ENCODE peak calls at places on chromosomes 16 and 17, in five cellular contexts. One of them, this sample, is unnamed.

GRCh38 chr16:72848759-72849664 is 198.9 kb downstream of the ZFHX3 start:
- DNase-seq in suprapubic skin: peak
- DNase-seq in ovary: peak
- DNase-seq in transverse colon: peak
- DNase-seq in A549: peak
- DNase-seq in this sample: peak

GRCh38 chr16:2831203-2831602 is 1.1 kb downstream of the ZG16B start:
- DNase-seq in suprapubic skin: peak
- DNase-seq in ovary: no peak
- DNase-seq in transverse colon: no peak
- DNase-seq in A549: no peak
- DNase-seq in this sample: no peak

GRCh38 chr16:15644306-15644961 is 1.5 kb upstream of the MARF1 start:
- DNase-seq in suprapubic skin: no peak
- DNase-seq in ovary: no peak
- DNase-seq in transverse colon: peak
- DNase-seq in A549: no peak
- DNase-seq in this sample: no peak

GRCh38 chr17:28473542-28473941 is at the start of gene SLC13A2:
- DNase-seq in suprapubic skin: no peak
- DNase-seq in ovary: no peak
- DNase-seq in transverse colon: peak
- DNase-seq in A549: no peak
- DNase-seq in this sample: no peak

GRCh38 chr17:61574542-61575351 is 16.3 kb downstream of the NACA2 start:
- DNase-seq in suprapubic skin: no peak
- DNase-seq in ovary: no peak
- DNase-seq in transverse colon: no peak
- DNase-seq in A549: peak
- DNase-seq in this sample: no peak

GRCh38 chr16:1563786-1564185 is 30.3 kb downstream of the TMEM204 start:
- DNase-seq in suprapubic skin: no peak
- DNase-seq in ovary: no peak
- DNase-seq in transverse colon: no peak
- DNase-seq in A549: no peak
- DNase-seq in this sample: no peak

GRCh38 chr17:81192386-81193050 is 26.5 kb upstream of the AATK start:
- DNase-seq in suprapubic skin: no peak
- DNase-seq in ovary: no peak
- DNase-seq in transverse colon: no peak
- DNase-seq in A549: no peak
- DNase-seq in this sample: no peak

GRCh38 chr17:77634710-77635109 is 323.8 kb upstream of the TNRC6C start:
- DNase-seq in suprapubic skin: no peak
- DNase-seq in ovary: no peak
- DNase-seq in transverse colon: peak
- DNase-seq in A549: no peak
- DNase-seq in this sample: no peak

GRCh38 chr17:63140255-63140654 is 174.2 kb downstream of the TANC2 start:
- DNase-seq in suprapubic skin: no peak
- DNase-seq in ovary: no peak
- DNase-seq in transverse colon: peak
- DNase-seq in A549: no peak
- DNase-seq in this sample: no peak

GRCh38 chr16:4052801-4053662 is 63.2 kb downstream of the ADCY9 start:
- DNase-seq in suprapubic skin: peak
- DNase-seq in ovary: no peak
- DNase-seq in transverse colon: peak
- DNase-seq in A549: no peak
- DNase-seq in this sample: no peak

GRCh38 chr17:7830616-7831015 is 3.4 kb upstream of the KDM6B start:
- DNase-seq in suprapubic skin: no peak
- DNase-seq in ovary: no peak
- DNase-seq in transverse colon: no peak
- DNase-seq in A549: no peak
- DNase-seq in this sample: no peak

GRCh38 chr17:58536541-58536940 is 22.1 kb upstream of the MTMR4 start:
- DNase-seq in suprapubic skin: no peak
- DNase-seq in ovary: no peak
- DNase-seq in transverse colon: no peak
- DNase-seq in A549: no peak
- DNase-seq in this sample: no peak

GRCh38 chr16:80527297-80527696 is 13.5 kb upstream of the DYNLRB2 start:
- DNase-seq in suprapubic skin: no peak
- DNase-seq in ovary: no peak
- DNase-seq in transverse colon: peak
- DNase-seq in A549: no peak
- DNase-seq in this sample: peak

GRCh38 chr16:22816475-22816874 is 2.5 kb downstream of the HS3ST2 start:
- DNase-seq in suprapubic skin: no peak
- DNase-seq in ovary: no peak
- DNase-seq in transverse colon: no peak
- DNase-seq in A549: peak
- DNase-seq in this sample: no peak

GRCh38 chr17:9274119-9274445 is 252.8 kb downstream of the NTN1 start:
- DNase-seq in suprapubic skin: no peak
- DNase-seq in ovary: no peak
- DNase-seq in transverse colon: no peak
- DNase-seq in A549: no peak
- DNase-seq in this sample: no peak

GRCh38 chr16:30051518-30051917 is 14.0 kb upstream of the ALDOA start:
- DNase-seq in suprapubic skin: no peak
- DNase-seq in ovary: no peak
- DNase-seq in transverse colon: no peak
- DNase-seq in A549: no peak
- DNase-seq in this sample: no peak

GRCh38 chr17:81578038-81578441 is 25.9 kb upstream of the FAAP100 start:
- DNase-seq in suprapubic skin: no peak
- DNase-seq in ovary: no peak
- DNase-seq in transverse colon: no peak
- DNase-seq in A549: no peak
- DNase-seq in this sample: no peak

GRCh38 chr16:66420396-66420795 is 6.7 kb upstream of the BEAN1 start:
- DNase-seq in suprapubic skin: no peak
- DNase-seq in ovary: no peak
- DNase-seq in transverse colon: no peak
- DNase-seq in A549: no peak
- DNase-seq in this sample: no peak

GRCh38 chr17:65561394-65562205 is at the start of gene AXIN2:
- DNase-seq in suprapubic skin: peak
- DNase-seq in ovary: peak
- DNase-seq in transverse colon: peak
- DNase-seq in A549: peak
- DNase-seq in this sample: peak

GRCh38 chr17:49748791-49749190 is 15.1 kb downstream of the FAM117A start:
- DNase-seq in suprapubic skin: no peak
- DNase-seq in ovary: no peak
- DNase-seq in transverse colon: peak
- DNase-seq in A549: no peak
- DNase-seq in this sample: no peak

GRCh38 chr17:3956558-3956957 is 7.7 kb downstream of the ATP2A3 start:
- DNase-seq in suprapubic skin: no peak
- DNase-seq in ovary: no peak
- DNase-seq in transverse colon: no peak
- DNase-seq in A549: no peak
- DNase-seq in this sample: no peak

GRCh38 chr16:9850716-9851115 is 331.5 kb downstream of the GRIN2A start:
- DNase-seq in suprapubic skin: no peak
- DNase-seq in ovary: no peak
- DNase-seq in transverse colon: no peak
- DNase-seq in A549: no peak
- DNase-seq in this sample: no peak

GRCh38 chr17:14057591-14057990 is 11.7 kb upstream of the COX10 start:
- DNase-seq in suprapubic skin: no peak
- DNase-seq in ovary: no peak
- DNase-seq in transverse colon: no peak
- DNase-seq in A549: no peak
- DNase-seq in this sample: no peak

GRCh38 chr17:38509772-38510423 is 81.6 kb downstream of the ARHGAP23 start:
- DNase-seq in suprapubic skin: no peak
- DNase-seq in ovary: peak
- DNase-seq in transverse colon: no peak
- DNase-seq in A549: no peak
- DNase-seq in this sample: no peak

GRCh38 chr17:14019186-14019956 is 49.9 kb upstream of the COX10 start:
- DNase-seq in suprapubic skin: no peak
- DNase-seq in ovary: no peak
- DNase-seq in transverse colon: no peak
- DNase-seq in A549: no peak
- DNase-seq in this sample: no peak

GRCh38 chr17:78144736-78145641 is 1.2 kb upstream of the C17orf99 start:
- DNase-seq in suprapubic skin: peak
- DNase-seq in ovary: peak
- DNase-seq in transverse colon: peak
- DNase-seq in A549: no peak
- DNase-seq in this sample: no peak

GRCh38 chr16:28893291-28893690 is 15.0 kb downstream of the ATP2A1 start:
- DNase-seq in suprapubic skin: no peak
- DNase-seq in ovary: no peak
- DNase-seq in transverse colon: no peak
- DNase-seq in A549: no peak
- DNase-seq in this sample: no peak

GRCh38 chr17:41687828-41688640 is 651 bp upstream of the EIF1 start:
- DNase-seq in suprapubic skin: no peak
- DNase-seq in ovary: peak
- DNase-seq in transverse colon: peak
- DNase-seq in A549: no peak
- DNase-seq in this sample: peak

GRCh38 chr17:7238418-7239090 is 703 bp downstream of the PHF23 start:
- DNase-seq in suprapubic skin: no peak
- DNase-seq in ovary: peak
- DNase-seq in transverse colon: no peak
- DNase-seq in A549: peak
- DNase-seq in this sample: peak

GRCh38 chr16:56606688-56607618 is 1.4 kb upstream of the MT2A start:
- DNase-seq in suprapubic skin: peak
- DNase-seq in ovary: peak
- DNase-seq in transverse colon: peak
- DNase-seq in A549: peak
- DNase-seq in this sample: no peak
- TF ChIP-seq POLR2A in suprapubic skin: no peak
- TF ChIP-seq POLR2A in ovary: no peak
- TF ChIP-seq POLR2A in transverse colon: no peak
- TF ChIP-seq POLR2A in A549: no peak
- TF ChIP-seq POLR2A in this sample: no peak

DNA sequence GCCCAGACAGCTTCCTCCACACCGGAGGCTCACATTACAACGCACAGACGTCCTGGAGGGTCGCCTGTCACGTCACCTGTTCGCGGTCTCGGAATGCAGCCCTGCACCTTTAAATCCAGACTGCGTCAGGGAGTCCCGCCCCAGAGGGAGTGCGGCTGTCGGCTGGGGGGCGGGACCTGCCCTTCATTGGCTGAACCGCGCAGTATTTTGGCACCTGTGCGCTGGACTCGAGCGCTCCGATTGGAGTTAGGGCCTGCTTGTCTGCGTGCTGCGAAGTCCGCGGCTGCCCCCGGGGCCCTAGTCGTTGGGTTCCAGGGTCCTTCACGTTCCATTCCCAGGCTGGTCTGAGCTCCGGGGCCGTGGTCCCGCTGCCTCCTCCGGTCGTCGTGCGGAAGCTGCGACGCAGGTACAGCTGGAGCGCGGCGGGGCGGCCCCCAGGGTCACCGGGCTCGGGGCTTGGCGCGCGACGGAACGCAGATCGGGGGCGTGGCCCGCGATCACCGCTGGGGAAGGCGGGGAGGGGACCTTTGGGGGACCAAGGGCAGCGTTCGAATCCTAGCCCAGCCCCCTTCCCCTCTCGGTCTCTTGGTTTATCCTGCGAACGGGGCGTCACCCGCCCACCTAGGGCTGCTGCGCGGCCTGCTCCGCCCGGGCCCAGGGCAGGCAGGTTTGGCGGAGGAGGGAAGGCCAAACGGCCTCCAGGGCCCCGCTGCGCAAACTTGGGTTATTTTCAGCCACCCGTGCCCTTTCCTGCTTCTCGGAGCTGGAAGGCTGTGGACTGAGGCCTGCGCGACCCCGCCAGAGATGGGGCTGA is at the start of gene MIEF2:
- DNase-seq in suprapubic skin: peak
- DNase-seq in ovary: peak
- DNase-seq in transverse colon: peak
- DNase-seq in A549: peak
- DNase-seq in this sample: peak
- TF ChIP-seq POLR2A in suprapubic skin: no peak
- TF ChIP-seq POLR2A in ovary: peak
- TF ChIP-seq POLR2A in transverse colon: peak
- TF ChIP-seq POLR2A in A549: peak
- TF ChIP-seq POLR2A in this sample: peak

GRCh38 chr17:159609-160008 is 21.8 kb downstream of the DOC2B start:
- DNase-seq in suprapubic skin: no peak
- DNase-seq in ovary: no peak
- DNase-seq in transverse colon: no peak
- DNase-seq in A549: no peak
- DNase-seq in this sample: no peak

GRCh38 chr17:156094-156621 is 18.8 kb downstream of the SCGB1C2 start:
- DNase-seq in suprapubic skin: no peak
- DNase-seq in ovary: no peak
- DNase-seq in transverse colon: no peak
- DNase-seq in A549: no peak
- DNase-seq in this sample: no peak

GRCh38 chr17:156946-157345 is 19.6 kb downstream of the SCGB1C2 start:
- DNase-seq in suprapubic skin: no peak
- DNase-seq in ovary: no peak
- DNase-seq in transverse colon: no peak
- DNase-seq in A549: no peak
- DNase-seq in this sample: no peak

GRCh38 chr17:158379-158778 is 21.0 kb downstream of the SCGB1C2 start:
- DNase-seq in suprapubic skin: no peak
- DNase-seq in ovary: no peak
- DNase-seq in transverse colon: no peak
- DNase-seq in A549: no peak
- DNase-seq in this sample: no peak

GRCh38 chr17:157901-158300 is 20.5 kb downstream of the SCGB1C2 start:
- DNase-seq in suprapubic skin: no peak
- DNase-seq in ovary: no peak
- DNase-seq in transverse colon: no peak
- DNase-seq in A549: no peak
- DNase-seq in this sample: no peak
- TF ChIP-seq POLR2A in suprapubic skin: no peak
- TF ChIP-seq POLR2A in ovary: no peak
- TF ChIP-seq POLR2A in transverse colon: no peak
- TF ChIP-seq POLR2A in A549: no peak
- TF ChIP-seq POLR2A in this sample: no peak

GRCh38 chr16:67804853-67805542 is 1.4 kb downstream of the RANBP10 start:
- DNase-seq in suprapubic skin: no peak
- DNase-seq in ovary: no peak
- DNase-seq in transverse colon: no peak
- DNase-seq in A549: no peak
- DNase-seq in this sample: no peak

GRCh38 chr16:67803894-67804293 is 2.5 kb downstream of the RANBP10 start:
- DNase-seq in suprapubic skin: no peak
- DNase-seq in ovary: no peak
- DNase-seq in transverse colon: no peak
- DNase-seq in A549: no peak
- DNase-seq in this sample: no peak

GRCh38 chr16:67807148-67807682 is 526 bp downstream of the TSNAXIP1 start:
- DNase-seq in suprapubic skin: no peak
- DNase-seq in ovary: no peak
- DNase-seq in transverse colon: no peak
- DNase-seq in A549: no peak
- DNase-seq in this sample: no peak

GRCh38 chr16:67805718-67806427 is 487 bp downstream of the RANBP10 start:
- DNase-seq in suprapubic skin: no peak
- DNase-seq in ovary: no peak
- DNase-seq in transverse colon: peak
- DNase-seq in A549: no peak
- DNase-seq in this sample: peak

GRCh38 chr16:67806428-67807147 is at the start of the genes RANBP10 and TSNAXIP1:
- DNase-seq in suprapubic skin: peak
- DNase-seq in ovary: peak
- DNase-seq in transverse colon: peak
- DNase-seq in A549: peak
- DNase-seq in this sample: peak
- TF ChIP-seq POLR2A in suprapubic skin: no peak
- TF ChIP-seq POLR2A in ovary: peak
- TF ChIP-seq POLR2A in transverse colon: peak
- TF ChIP-seq POLR2A in A549: peak
- TF ChIP-seq POLR2A in this sample: peak